ENCODE peak calls at places on chromosome 19, in nine cellular contexts. A, Q, C, N, Z, P, V, F and R are unnamed samples.

GRCh38 chr19:33440241-33440640 is 66.7 kb downstream of the CEBPG start:
- DNase-seq in F (no peak), Z (peak), N (no peak), Q (no peak), C (no peak), P (no peak), V (no peak), A (no peak), R (no peak)

GRCh38 chr19:38980583-38981374 is 5.2 kb upstream of the FBXO17 start:
- DNase-seq in A (no peak), V (no peak), Z (no peak), F (no peak), Q (no peak), P (no peak), N (no peak), C (no peak), R (no peak)

GRCh38 chr19:30224689-30225606 is 147.2 kb upstream of the ZNF536 start:
- DNase-seq in P (no peak), N (no peak), Q (peak), V (no peak), C (no peak), F (no peak), A (no peak), Z (no peak), R (no peak)

GRCh38 chr19:11767633-11768133 is 883 bp downstream of the ZNF441 start:
- DNase-seq in P (peak), V (peak), A (no peak), C (peak), Q (no peak), F (peak), N (peak), Z (peak), R (peak)

GRCh38 chr19:28961772-28962500 is 251.0 kb downstream of the UQCRFS1 start:
- DNase-seq in C (peak), Q (no peak), Z (no peak), P (no peak), V (no peak), F (no peak), N (no peak), A (no peak), R (no peak)

GRCh38 chr19:55494172-55494761 is 6.0 kb downstream of the SSC5D start:
- DNase-seq in Q (no peak), P (no peak), F (no peak), C (no peak), Z (no peak), V (no peak), N (no peak), A (no peak), R (no peak)

GRCh38 chr19:50414850-50415660 is 3.7 kb upstream of the SPIB start:
- DNase-seq in V (peak), F (peak), A (no peak), N (peak), C (peak), Z (peak), P (peak), Q (peak), R (no peak)

GRCh38 chr19:16066611-16067104 is 9.6 kb upstream of the TPM4 start:
- DNase-seq in F (peak), Q (peak), A (no peak), N (peak), P (peak), C (peak), Z (no peak), V (no peak), R (no peak)

GRCh38 chr19:45771331-45771933 is 2.4 kb upstream of the SIX5 start:
- DNase-seq in P (peak), F (no peak), Q (no peak), C (no peak), A (no peak), V (no peak), Z (peak), N (peak), R (no peak)

GRCh38 chr19:7682175-7682855 is 1.7 kb downstream of the TRAPPC5 start:
- DNase-seq in C (no peak), Q (no peak), V (no peak), N (no peak), A (no peak), Z (no peak), P (no peak), F (no peak), R (no peak)

GRCh38 chr19:46493236-46494114 is 2.2 kb downstream of the PNMA8B start:
- DNase-seq in V (peak), P (no peak), N (no peak), Z (no peak), C (no peak), A (no peak), Q (no peak), F (peak), R (peak)

GRCh38 chr19:56162258-56162657 is 13.6 kb upstream of the GALP start:
- DNase-seq in Q (no peak), Z (no peak), F (no peak), A (no peak), C (peak), P (no peak), V (no peak), N (no peak), R (no peak)

GRCh38 chr19:18895038-18895827 is 725 bp downstream of the CERS1 start:
- DNase-seq in P (no peak), A (no peak), C (peak), V (no peak), N (no peak), F (no peak), Q (peak), Z (no peak), R (no peak)

GRCh38 chr19:14089412-14089661 is 1.2 kb downstream of the SAMD1 start:
- DNase-seq in A (no peak), F (no peak), Q (peak), Z (no peak), V (no peak), P (no peak), C (no peak), N (no peak), R (no peak)

GRCh38 chr19:15900504-15900903 is 2.6 kb upstream of the CYP4F2 start:
- DNase-seq in A (no peak), Q (no peak), C (no peak), Z (no peak), N (no peak), P (no peak), F (no peak), V (no peak), R (no peak)

GRCh38 chr19:4866595-4867424 is 657 bp downstream of the PLIN3 start:
- DNase-seq in V (no peak), N (peak), Q (no peak), Z (peak), P (peak), A (no peak), C (peak), F (peak), R (peak)

GRCh38 chr19:58407658-58408151 is 744 bp upstream of the ZNF584 start:
- DNase-seq in N (no peak), Z (no peak), P (no peak), Q (no peak), C (peak), F (no peak), A (no peak), V (no peak), R (no peak)